ENCODE peak calls at places on chromosomes 11 and 22, in ten cellular contexts. S is ovary, T is upper lobe of left lung, R is gastrocnemius medialis, Y is heart left ventricle, J is HCT116, A is right lobe of liver, E is sigmoid colon, H is breast epithelium, U is body of pancreas. M is an unnamed sample.

GRCh38 chr11:77345621-77346020 is 44.1 kb upstream of the GDPD4 start:
- DNase-seq in S (no peak), Y (no peak), U (no peak), A (no peak), J (no peak), H (no peak), T (no peak), R (no peak), E (no peak), M (no peak)

GRCh38 chr22:24424001-24424900 is 3.1 kb upstream of the ADORA2A start:
- DNase-seq in U (no peak), A (no peak), T (no peak), S (no peak), Y (no peak), H (no peak), J (no peak), E (no peak), R (no peak), M (no peak)

GRCh38 chr11:8098361-8098760 is 17.4 kb downstream of the TUB start:
- DNase-seq in Y (peak; percentile 1), H (no peak), E (peak; percentile 55), T (no peak), A (no peak), S (no peak), J (no peak), R (no peak), U (no peak), M (no peak)

GRCh38 chr11:46367244-46367915 is 14.1 kb upstream of the MDK start:
- DNase-seq in E (peak; percentile 86), R (peak; percentile 66), H (no peak), T (peak; percentile 79), Y (peak; percentile 73), J (no peak), S (peak; percentile 84), A (peak; percentile 69), U (peak; percentile 70), M (peak; percentile 80)

GRCh38 chr11:109241988-109242387 is 180.0 kb upstream of the C11orf87 start:
- DNase-seq in T (peak; percentile 20), R (no peak), U (no peak), J (no peak), Y (no peak), S (no peak), E (no peak), H (no peak), A (no peak), M (no peak)

GRCh38 chr11:40285520-40285919 is 1173.9 kb downstream of the LRRC4C start:
- DNase-seq in Y (no peak), H (no peak), A (no peak), S (no peak), U (no peak), J (no peak), T (no peak), E (no peak), R (no peak), M (no peak)

GRCh38 chr22:43743131-43743530 is 69.0 kb downstream of the EFCAB6 start:
- DNase-seq in A (no peak), U (no peak), Y (no peak), T (no peak), J (no peak), H (no peak), S (no peak), E (no peak), R (no peak), M (no peak)

GRCh38 chr11:115930276-115930675 is 426.1 kb upstream of the CADM1 start:
- DNase-seq in E (no peak), Y (no peak), U (no peak), T (no peak), S (no peak), J (no peak), R (no peak), A (no peak), H (no peak), M (no peak)

GRCh38 chr11:65135633-65136145 is 1.4 kb upstream of the SYVN1 start:
- DNase-seq in Y (no peak), T (no peak), E (no peak), S (no peak), H (no peak), U (peak; percentile 5), R (peak; percentile 17), A (no peak), J (no peak), M (no peak)

GRCh38 chr11:62410972-62411371 is 7.9 kb upstream of the SCGB1A1 start:
- DNase-seq in T (no peak), R (no peak), J (no peak), S (no peak), E (no peak), H (no peak), U (no peak), Y (no peak), A (no peak), M (no peak)

GRCh38 chr22:35315855-35316745 is 16.4 kb downstream of the TOM1 start:
- DNase-seq in U (no peak), E (peak; percentile 65), Y (peak; percentile 77), J (no peak), A (no peak), T (no peak), S (peak; percentile 29), R (peak; percentile 98), H (peak; percentile 57), M (peak; percentile 48)

DNA sequence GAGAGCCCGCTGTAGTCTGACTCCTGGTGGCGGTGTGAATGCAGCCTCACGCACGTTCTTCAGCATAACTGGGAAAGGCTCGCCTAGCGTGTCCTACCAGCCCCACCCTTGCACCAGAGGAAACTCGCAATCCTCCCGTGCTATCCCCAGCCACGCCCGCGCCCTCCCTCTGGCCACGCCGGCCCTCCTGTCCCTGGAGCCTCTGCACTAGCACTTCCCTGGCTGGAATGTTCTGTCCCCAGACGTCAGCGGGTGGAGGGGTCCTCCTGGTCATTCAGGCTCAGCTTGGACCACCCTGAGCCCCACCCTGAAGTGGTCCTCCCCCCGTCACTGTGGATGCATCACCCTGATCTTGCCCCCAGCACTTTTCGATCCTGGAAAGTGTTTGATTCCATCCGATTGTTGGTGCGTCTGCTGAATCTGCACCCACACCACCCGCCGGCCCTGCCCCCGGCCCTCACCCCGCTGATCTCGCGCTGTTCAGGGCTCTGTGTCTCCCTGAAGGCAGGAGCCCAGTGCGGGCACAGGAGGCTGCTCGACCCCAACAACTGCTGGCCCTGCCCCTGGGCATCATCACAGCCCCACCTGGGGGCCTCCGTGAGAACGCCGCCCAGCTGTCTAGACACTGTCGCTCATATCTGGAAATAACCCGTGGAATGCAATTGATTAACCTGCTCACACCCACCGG is 437.0 kb downstream of the TBC1D22A start:
- DNase-seq in H (no peak), R (no peak), T (no peak), J (no peak), S (peak; percentile 60), E (peak; percentile 56), Y (peak; percentile 2), U (no peak), A (no peak), M (no peak)
- TF ChIP-seq CTCF in H (no peak), R (no peak), T (no peak), J (no peak), S (no peak), E (no peak), Y (no peak), U (no peak), A (no peak), M (no peak)

GRCh38 chr11:20369816-20370215 is 6.3 kb downstream of the HTATIP2 start:
- DNase-seq in T (no peak), H (no peak), A (no peak), E (no peak), J (no peak), R (no peak), S (no peak), Y (no peak), U (no peak), M (no peak)

GRCh38 chr11:20364412-20364792 is 888 bp downstream of the HTATIP2 start:
- DNase-seq in R (no peak), A (no peak), Y (no peak), J (no peak), T (peak; percentile 24), E (no peak), S (no peak), U (no peak), H (no peak), M (no peak)

GRCh38 chr11:20367313-20367948 is 3.9 kb downstream of the HTATIP2 start:
- DNase-seq in U (no peak), H (no peak), J (peak; percentile 64), E (peak; percentile 81), R (peak; percentile 30), Y (no peak), S (peak; percentile 45), T (no peak), A (no peak), M (peak; percentile 83)

GRCh38 chr11:20372081-20372480 is 8.6 kb downstream of the HTATIP2 start:
- DNase-seq in U (no peak), J (no peak), T (no peak), A (no peak), H (no peak), R (no peak), Y (no peak), E (no peak), S (no peak), M (no peak)

DNA sequence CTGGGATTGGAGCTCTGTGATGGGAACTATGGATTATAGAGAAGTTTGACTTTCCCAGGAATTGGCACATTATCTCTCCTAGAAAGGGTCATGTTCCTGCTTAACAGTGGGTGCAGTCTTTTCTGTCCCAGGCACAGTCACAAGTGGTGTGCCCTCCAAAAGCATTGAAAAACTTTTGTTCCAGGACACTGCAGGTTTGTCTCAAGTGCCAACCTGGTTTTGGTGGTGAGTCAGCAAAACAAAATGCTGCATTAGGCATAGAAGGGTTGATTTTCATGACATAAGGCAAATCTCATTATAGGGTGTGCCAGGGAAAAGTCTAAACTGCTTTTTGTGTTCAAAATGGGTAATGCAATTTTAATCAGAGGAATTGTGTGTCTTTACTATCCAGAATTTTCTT is 4.9 kb downstream of the HTATIP2 start:
- DNase-seq in U (no peak), R (no peak), J (no peak), Y (no peak), H (no peak), S (no peak), E (no peak), T (no peak), A (no peak), M (no peak)
- H3K27ac ChIP-seq in U (no peak overlapping the region), R (no peak overlapping the region), J (peak overlapping the region; percentile 53), Y (no peak overlapping the region), H (no peak overlapping the region), S (no peak overlapping the region), E (no peak overlapping the region), T (no peak overlapping the region), A (no peak overlapping the region), M (no peak overlapping the region)

GRCh38 chr22:19429950-19430889 is 1.3 kb downstream of the HIRA start:
- DNase-seq in A (peak; percentile 73), R (no peak), J (no peak), U (peak; percentile 51), S (no peak), T (peak; percentile 59), Y (no peak), H (no peak), E (no peak), M (no peak)
- TF ChIP-seq POLR2A in A (no peak), R (peak; percentile 48), J (no peak), U (no peak), S (no peak), T (no peak), Y (no peak), H (no peak), E (no peak), M (no peak)

DNA sequence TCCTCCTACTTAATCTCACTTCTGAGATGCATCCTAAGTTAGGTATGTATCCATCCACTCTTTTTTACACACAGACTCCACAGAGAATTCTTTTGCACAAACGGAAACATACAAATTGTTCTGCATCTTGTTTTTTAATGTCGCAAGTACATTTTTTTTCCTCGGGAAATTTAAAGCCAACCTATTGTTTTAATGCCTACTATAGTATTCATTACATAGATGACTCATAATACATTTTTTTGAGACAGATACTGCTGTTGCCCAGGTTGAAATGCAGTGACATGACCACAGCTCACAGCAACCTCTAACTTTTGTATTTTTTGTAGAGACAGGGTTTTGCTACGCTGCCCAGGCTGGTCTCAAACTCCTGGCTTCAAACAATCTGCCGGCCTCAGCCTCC is 90.8 kb upstream of the TMEM45B start:
- DNase-seq in R (no peak), H (no peak), Y (no peak), J (no peak), S (no peak), T (no peak), A (no peak), E (no peak), U (no peak), M (no peak)
- TF ChIP-seq CTCF in R (no peak), H (no peak), Y (no peak), J (no peak), S (no peak), T (no peak), A (no peak), E (no peak), U (no peak), M (no peak)

M was measured in Peyer's patch.